ENCODE peak calls at places on chromosomes 3 and 15, in five cellular contexts. One of them, this sample, is unnamed.

GRCh38 chr15:36609793-36610192 is 30.4 kb downstream of the CDIN1 start:
- DNase-seq in activated CD8-positive, alpha-beta memory T cell treated with anti-CD3 and anti-CD28 coated beads for 24 hours: no peak
- DNase-seq in AG04449: no peak
- DNase-seq in stimulated activated CD8-positive, alpha-beta memory T cell treated with anti-CD3 and anti-CD28 coated beads, Interleukin-4, amount 100 ng/mL, for 4 hours: no peak
- DNase-seq in CD4-positive, alpha-beta memory T cell: no peak
- DNase-seq in this sample: no peak

GRCh38 chr15:70440416-70441138 is 322.8 kb downstream of the UACA start:
- DNase-seq in activated CD8-positive, alpha-beta memory T cell treated with anti-CD3 and anti-CD28 coated beads for 24 hours: no peak
- DNase-seq in AG04449: no peak
- DNase-seq in stimulated activated CD8-positive, alpha-beta memory T cell treated with anti-CD3 and anti-CD28 coated beads, Interleukin-4, amount 100 ng/mL, for 4 hours: no peak
- DNase-seq in CD4-positive, alpha-beta memory T cell: no peak
- DNase-seq in this sample: no peak

GRCh38 chr3:14440168-14440518 is 37.7 kb downstream of the SLC6A6 start:
- DNase-seq in activated CD8-positive, alpha-beta memory T cell treated with anti-CD3 and anti-CD28 coated beads for 24 hours: no peak
- DNase-seq in AG04449: no peak
- DNase-seq in stimulated activated CD8-positive, alpha-beta memory T cell treated with anti-CD3 and anti-CD28 coated beads, Interleukin-4, amount 100 ng/mL, for 4 hours: no peak
- DNase-seq in CD4-positive, alpha-beta memory T cell: no peak
- DNase-seq in this sample: no peak

GRCh38 chr15:98705070-98705469 is 56.7 kb downstream of the IGF1R start:
- DNase-seq in activated CD8-positive, alpha-beta memory T cell treated with anti-CD3 and anti-CD28 coated beads for 24 hours: no peak
- DNase-seq in AG04449: no peak
- DNase-seq in stimulated activated CD8-positive, alpha-beta memory T cell treated with anti-CD3 and anti-CD28 coated beads, Interleukin-4, amount 100 ng/mL, for 4 hours: no peak
- DNase-seq in CD4-positive, alpha-beta memory T cell: no peak
- DNase-seq in this sample: no peak

GRCh38 chr15:98896002-98896721 is 111.4 kb downstream of the PGPEP1L start:
- DNase-seq in activated CD8-positive, alpha-beta memory T cell treated with anti-CD3 and anti-CD28 coated beads for 24 hours: no peak
- DNase-seq in AG04449: no peak
- DNase-seq in stimulated activated CD8-positive, alpha-beta memory T cell treated with anti-CD3 and anti-CD28 coated beads, Interleukin-4, amount 100 ng/mL, for 4 hours: no peak
- DNase-seq in CD4-positive, alpha-beta memory T cell: no peak
- DNase-seq in this sample: no peak

GRCh38 chr3:34886443-34886842 is 752.9 kb upstream of the ARPP21 start:
- DNase-seq in activated CD8-positive, alpha-beta memory T cell treated with anti-CD3 and anti-CD28 coated beads for 24 hours: no peak
- DNase-seq in AG04449: no peak
- DNase-seq in stimulated activated CD8-positive, alpha-beta memory T cell treated with anti-CD3 and anti-CD28 coated beads, Interleukin-4, amount 100 ng/mL, for 4 hours: no peak
- DNase-seq in CD4-positive, alpha-beta memory T cell: no peak
- DNase-seq in this sample: no peak

GRCh38 chr15:23569513-23569912 is 4.0 kb downstream of the MKRN3 start:
- DNase-seq in activated CD8-positive, alpha-beta memory T cell treated with anti-CD3 and anti-CD28 coated beads for 24 hours: no peak
- DNase-seq in AG04449: no peak
- DNase-seq in stimulated activated CD8-positive, alpha-beta memory T cell treated with anti-CD3 and anti-CD28 coated beads, Interleukin-4, amount 100 ng/mL, for 4 hours: no peak
- DNase-seq in CD4-positive, alpha-beta memory T cell: no peak
- DNase-seq in this sample: no peak

GRCh38 chr15:48442011-48442410 is 110.8 kb downstream of the DUT start:
- DNase-seq in activated CD8-positive, alpha-beta memory T cell treated with anti-CD3 and anti-CD28 coated beads for 24 hours: no peak
- DNase-seq in AG04449: no peak
- DNase-seq in stimulated activated CD8-positive, alpha-beta memory T cell treated with anti-CD3 and anti-CD28 coated beads, Interleukin-4, amount 100 ng/mL, for 4 hours: no peak
- DNase-seq in CD4-positive, alpha-beta memory T cell: no peak
- DNase-seq in this sample: no peak

GRCh38 chr3:114803042-114803695 is 343.9 kb downstream of the ZBTB20 start:
- DNase-seq in activated CD8-positive, alpha-beta memory T cell treated with anti-CD3 and anti-CD28 coated beads for 24 hours: no peak
- DNase-seq in AG04449: no peak
- DNase-seq in stimulated activated CD8-positive, alpha-beta memory T cell treated with anti-CD3 and anti-CD28 coated beads, Interleukin-4, amount 100 ng/mL, for 4 hours: no peak
- DNase-seq in CD4-positive, alpha-beta memory T cell: no peak
- DNase-seq in this sample: no peak

GRCh38 chr3:46667657-46668056 is 25.8 kb downstream of the ALS2CL start:
- DNase-seq in activated CD8-positive, alpha-beta memory T cell treated with anti-CD3 and anti-CD28 coated beads for 24 hours: no peak
- DNase-seq in AG04449: no peak
- DNase-seq in stimulated activated CD8-positive, alpha-beta memory T cell treated with anti-CD3 and anti-CD28 coated beads, Interleukin-4, amount 100 ng/mL, for 4 hours: no peak
- DNase-seq in CD4-positive, alpha-beta memory T cell: no peak
- DNase-seq in this sample: no peak

GRCh38 chr3:3800685-3801509 is 1.7 kb downstream of the LRRN1 start:
- DNase-seq in activated CD8-positive, alpha-beta memory T cell treated with anti-CD3 and anti-CD28 coated beads for 24 hours: peak
- DNase-seq in AG04449: no peak
- DNase-seq in stimulated activated CD8-positive, alpha-beta memory T cell treated with anti-CD3 and anti-CD28 coated beads, Interleukin-4, amount 100 ng/mL, for 4 hours: no peak
- DNase-seq in CD4-positive, alpha-beta memory T cell: no peak
- DNase-seq in this sample: no peak

GRCh38 chr3:129182390-129183180 is 1.1 kb downstream of the CNBP start:
- DNase-seq in activated CD8-positive, alpha-beta memory T cell treated with anti-CD3 and anti-CD28 coated beads for 24 hours: peak
- DNase-seq in AG04449: no peak
- DNase-seq in stimulated activated CD8-positive, alpha-beta memory T cell treated with anti-CD3 and anti-CD28 coated beads, Interleukin-4, amount 100 ng/mL, for 4 hours: no peak
- DNase-seq in CD4-positive, alpha-beta memory T cell: peak
- DNase-seq in this sample: no peak

GRCh38 chr3:171284308-171285075 is 175.7 kb downstream of the TNIK start:
- DNase-seq in activated CD8-positive, alpha-beta memory T cell treated with anti-CD3 and anti-CD28 coated beads for 24 hours: no peak
- DNase-seq in AG04449: peak
- DNase-seq in stimulated activated CD8-positive, alpha-beta memory T cell treated with anti-CD3 and anti-CD28 coated beads, Interleukin-4, amount 100 ng/mL, for 4 hours: no peak
- DNase-seq in CD4-positive, alpha-beta memory T cell: no peak
- DNase-seq in this sample: no peak

GRCh38 chr3:49900491-49901153 is 3.1 kb downstream of the MST1R start:
- DNase-seq in activated CD8-positive, alpha-beta memory T cell treated with anti-CD3 and anti-CD28 coated beads for 24 hours: no peak
- DNase-seq in AG04449: no peak
- DNase-seq in stimulated activated CD8-positive, alpha-beta memory T cell treated with anti-CD3 and anti-CD28 coated beads, Interleukin-4, amount 100 ng/mL, for 4 hours: no peak
- DNase-seq in CD4-positive, alpha-beta memory T cell: no peak
- DNase-seq in this sample: no peak

GRCh38 chr15:25618161-25618560 is 179.3 kb upstream of the UBE3A start:
- DNase-seq in activated CD8-positive, alpha-beta memory T cell treated with anti-CD3 and anti-CD28 coated beads for 24 hours: no peak
- DNase-seq in AG04449: no peak
- DNase-seq in stimulated activated CD8-positive, alpha-beta memory T cell treated with anti-CD3 and anti-CD28 coated beads, Interleukin-4, amount 100 ng/mL, for 4 hours: no peak
- DNase-seq in CD4-positive, alpha-beta memory T cell: no peak
- DNase-seq in this sample: no peak

GRCh38 chr3:16279417-16279816 is 14.4 kb downstream of the OXNAD1 start:
- DNase-seq in activated CD8-positive, alpha-beta memory T cell treated with anti-CD3 and anti-CD28 coated beads for 24 hours: no peak
- DNase-seq in AG04449: no peak
- DNase-seq in stimulated activated CD8-positive, alpha-beta memory T cell treated with anti-CD3 and anti-CD28 coated beads, Interleukin-4, amount 100 ng/mL, for 4 hours: no peak
- DNase-seq in CD4-positive, alpha-beta memory T cell: no peak
- DNase-seq in this sample: no peak

GRCh38 chr3:66406186-66406585 is 94.6 kb downstream of the LRIG1 start:
- DNase-seq in activated CD8-positive, alpha-beta memory T cell treated with anti-CD3 and anti-CD28 coated beads for 24 hours: no peak
- DNase-seq in AG04449: no peak
- DNase-seq in stimulated activated CD8-positive, alpha-beta memory T cell treated with anti-CD3 and anti-CD28 coated beads, Interleukin-4, amount 100 ng/mL, for 4 hours: no peak
- DNase-seq in CD4-positive, alpha-beta memory T cell: no peak
- DNase-seq in this sample: no peak

GRCh38 chr3:126051741-126052140 is 32.2 kb downstream of the SLC41A3 start:
- DNase-seq in activated CD8-positive, alpha-beta memory T cell treated with anti-CD3 and anti-CD28 coated beads for 24 hours: peak
- DNase-seq in AG04449: no peak
- DNase-seq in stimulated activated CD8-positive, alpha-beta memory T cell treated with anti-CD3 and anti-CD28 coated beads, Interleukin-4, amount 100 ng/mL, for 4 hours: no peak
- DNase-seq in CD4-positive, alpha-beta memory T cell: no peak
- DNase-seq in this sample: no peak

GRCh38 chr15:30065025-30065801 is 17.5 kb upstream of the GOLGA8J start:
- DNase-seq in activated CD8-positive, alpha-beta memory T cell treated with anti-CD3 and anti-CD28 coated beads for 24 hours: no peak
- DNase-seq in AG04449: peak
- DNase-seq in stimulated activated CD8-positive, alpha-beta memory T cell treated with anti-CD3 and anti-CD28 coated beads, Interleukin-4, amount 100 ng/mL, for 4 hours: no peak
- DNase-seq in CD4-positive, alpha-beta memory T cell: no peak
- DNase-seq in this sample: no peak

GRCh38 chr3:196117809-196118208 is 35.9 kb upstream of the TFRC start:
- DNase-seq in activated CD8-positive, alpha-beta memory T cell treated with anti-CD3 and anti-CD28 coated beads for 24 hours: no peak
- DNase-seq in AG04449: no peak
- DNase-seq in stimulated activated CD8-positive, alpha-beta memory T cell treated with anti-CD3 and anti-CD28 coated beads, Interleukin-4, amount 100 ng/mL, for 4 hours: no peak
- DNase-seq in CD4-positive, alpha-beta memory T cell: no peak
- DNase-seq in this sample: no peak

This sample was measured in cortex of kidney.